ENCODE peak calls at places on chromosomes 16 and 17, in five cellular contexts. One of them, this sample, is unnamed.

GRCh38 chr17:15236281-15237105 is 28.6 kb downstream of the PMP22 start:
- DNase-seq in glutamatergic neuron: no peak
- DNase-seq in natural killer cell treated with Interleukin-12 subunit alpha and Interleukin-12 subunit beta and Interleukin-15 and Interleukin-18, amount 100 ng/mL, for 72 hours: no peak
- DNase-seq in effector memory CD4-positive, alpha-beta T cell: no peak
- DNase-seq in stimulated activated CD4-positive, alpha-beta T cell treated with anti-CD3 and anti-CD28 coated beads, Interleukin-1b, Interleukin-23, amount 100 ng/mL, for 4 hours: no peak
- DNase-seq in this sample: no peak

GRCh38 chr16:4832698-4833343 is 14.3 kb downstream of the GLYR1 start:
- DNase-seq in glutamatergic neuron: no peak
- DNase-seq in natural killer cell treated with Interleukin-12 subunit alpha and Interleukin-12 subunit beta and Interleukin-15 and Interleukin-18, amount 100 ng/mL, for 72 hours: no peak
- DNase-seq in effector memory CD4-positive, alpha-beta T cell: no peak
- DNase-seq in stimulated activated CD4-positive, alpha-beta T cell treated with anti-CD3 and anti-CD28 coated beads, Interleukin-1b, Interleukin-23, amount 100 ng/mL, for 4 hours: no peak
- DNase-seq in this sample: no peak

GRCh38 chr16:70769761-70770160 is 31.2 kb downstream of the VAC14 start:
- DNase-seq in glutamatergic neuron: no peak
- DNase-seq in natural killer cell treated with Interleukin-12 subunit alpha and Interleukin-12 subunit beta and Interleukin-15 and Interleukin-18, amount 100 ng/mL, for 72 hours: no peak
- DNase-seq in effector memory CD4-positive, alpha-beta T cell: no peak
- DNase-seq in stimulated activated CD4-positive, alpha-beta T cell treated with anti-CD3 and anti-CD28 coated beads, Interleukin-1b, Interleukin-23, amount 100 ng/mL, for 4 hours: no peak
- DNase-seq in this sample: no peak

GRCh38 chr16:3468501-3468900 is 25.0 kb downstream of the NAA60 start:
- DNase-seq in glutamatergic neuron: no peak
- DNase-seq in natural killer cell treated with Interleukin-12 subunit alpha and Interleukin-12 subunit beta and Interleukin-15 and Interleukin-18, amount 100 ng/mL, for 72 hours: no peak
- DNase-seq in effector memory CD4-positive, alpha-beta T cell: no peak
- DNase-seq in stimulated activated CD4-positive, alpha-beta T cell treated with anti-CD3 and anti-CD28 coated beads, Interleukin-1b, Interleukin-23, amount 100 ng/mL, for 4 hours: no peak
- DNase-seq in this sample: no peak

GRCh38 chr16:80369559-80369958 is 171.2 kb upstream of the DYNLRB2 start:
- DNase-seq in glutamatergic neuron: peak
- DNase-seq in natural killer cell treated with Interleukin-12 subunit alpha and Interleukin-12 subunit beta and Interleukin-15 and Interleukin-18, amount 100 ng/mL, for 72 hours: no peak
- DNase-seq in effector memory CD4-positive, alpha-beta T cell: no peak
- DNase-seq in stimulated activated CD4-positive, alpha-beta T cell treated with anti-CD3 and anti-CD28 coated beads, Interleukin-1b, Interleukin-23, amount 100 ng/mL, for 4 hours: no peak
- DNase-seq in this sample: no peak

GRCh38 chr17:50559674-50560184 is 786 bp upstream of the CACNA1G start:
- DNase-seq in glutamatergic neuron: peak
- DNase-seq in natural killer cell treated with Interleukin-12 subunit alpha and Interleukin-12 subunit beta and Interleukin-15 and Interleukin-18, amount 100 ng/mL, for 72 hours: no peak
- DNase-seq in effector memory CD4-positive, alpha-beta T cell: peak
- DNase-seq in stimulated activated CD4-positive, alpha-beta T cell treated with anti-CD3 and anti-CD28 coated beads, Interleukin-1b, Interleukin-23, amount 100 ng/mL, for 4 hours: no peak
- DNase-seq in this sample: no peak

GRCh38 chr17:53626286-53626685 is 196.4 kb upstream of the KIF2B start:
- DNase-seq in glutamatergic neuron: no peak
- DNase-seq in natural killer cell treated with Interleukin-12 subunit alpha and Interleukin-12 subunit beta and Interleukin-15 and Interleukin-18, amount 100 ng/mL, for 72 hours: no peak
- DNase-seq in effector memory CD4-positive, alpha-beta T cell: no peak
- DNase-seq in stimulated activated CD4-positive, alpha-beta T cell treated with anti-CD3 and anti-CD28 coated beads, Interleukin-1b, Interleukin-23, amount 100 ng/mL, for 4 hours: no peak
- DNase-seq in this sample: no peak

GRCh38 chr16:85399583-85400284 is 213.4 kb upstream of the GSE1 start:
- DNase-seq in glutamatergic neuron: peak
- DNase-seq in natural killer cell treated with Interleukin-12 subunit alpha and Interleukin-12 subunit beta and Interleukin-15 and Interleukin-18, amount 100 ng/mL, for 72 hours: peak
- DNase-seq in effector memory CD4-positive, alpha-beta T cell: no peak
- DNase-seq in stimulated activated CD4-positive, alpha-beta T cell treated with anti-CD3 and anti-CD28 coated beads, Interleukin-1b, Interleukin-23, amount 100 ng/mL, for 4 hours: no peak
- DNase-seq in this sample: no peak

GRCh38 chr17:27631409-27631755 is 394 bp downstream of the LGALS9 start:
- DNase-seq in glutamatergic neuron: no peak
- DNase-seq in natural killer cell treated with Interleukin-12 subunit alpha and Interleukin-12 subunit beta and Interleukin-15 and Interleukin-18, amount 100 ng/mL, for 72 hours: no peak
- DNase-seq in effector memory CD4-positive, alpha-beta T cell: no peak
- DNase-seq in stimulated activated CD4-positive, alpha-beta T cell treated with anti-CD3 and anti-CD28 coated beads, Interleukin-1b, Interleukin-23, amount 100 ng/mL, for 4 hours: no peak
- DNase-seq in this sample: peak

GRCh38 chr17:76368545-76368944 is 14.8 kb upstream of the PRPSAP1 start:
- DNase-seq in glutamatergic neuron: no peak
- DNase-seq in natural killer cell treated with Interleukin-12 subunit alpha and Interleukin-12 subunit beta and Interleukin-15 and Interleukin-18, amount 100 ng/mL, for 72 hours: no peak
- DNase-seq in effector memory CD4-positive, alpha-beta T cell: no peak
- DNase-seq in stimulated activated CD4-positive, alpha-beta T cell treated with anti-CD3 and anti-CD28 coated beads, Interleukin-1b, Interleukin-23, amount 100 ng/mL, for 4 hours: no peak
- DNase-seq in this sample: no peak

GRCh38 chr16:69936252-69936651 is 14.9 kb upstream of the CLEC18A start:
- DNase-seq in glutamatergic neuron: no peak
- DNase-seq in natural killer cell treated with Interleukin-12 subunit alpha and Interleukin-12 subunit beta and Interleukin-15 and Interleukin-18, amount 100 ng/mL, for 72 hours: no peak
- DNase-seq in effector memory CD4-positive, alpha-beta T cell: no peak
- DNase-seq in stimulated activated CD4-positive, alpha-beta T cell treated with anti-CD3 and anti-CD28 coated beads, Interleukin-1b, Interleukin-23, amount 100 ng/mL, for 4 hours: no peak
- DNase-seq in this sample: no peak

GRCh38 chr17:37818689-37819088 is 73.8 kb upstream of the HNF1B start:
- DNase-seq in glutamatergic neuron: no peak
- DNase-seq in natural killer cell treated with Interleukin-12 subunit alpha and Interleukin-12 subunit beta and Interleukin-15 and Interleukin-18, amount 100 ng/mL, for 72 hours: no peak
- DNase-seq in effector memory CD4-positive, alpha-beta T cell: no peak
- DNase-seq in stimulated activated CD4-positive, alpha-beta T cell treated with anti-CD3 and anti-CD28 coated beads, Interleukin-1b, Interleukin-23, amount 100 ng/mL, for 4 hours: no peak
- DNase-seq in this sample: no peak

GRCh38 chr17:63698886-63699637 is 863 bp downstream of the LIMD2 start:
- DNase-seq in glutamatergic neuron: peak
- DNase-seq in natural killer cell treated with Interleukin-12 subunit alpha and Interleukin-12 subunit beta and Interleukin-15 and Interleukin-18, amount 100 ng/mL, for 72 hours: peak
- DNase-seq in effector memory CD4-positive, alpha-beta T cell: peak
- DNase-seq in stimulated activated CD4-positive, alpha-beta T cell treated with anti-CD3 and anti-CD28 coated beads, Interleukin-1b, Interleukin-23, amount 100 ng/mL, for 4 hours: peak
- DNase-seq in this sample: peak

GRCh38 chr17:66676421-66676820 is 158.5 kb upstream of the CACNG5 start:
- DNase-seq in glutamatergic neuron: no peak
- DNase-seq in natural killer cell treated with Interleukin-12 subunit alpha and Interleukin-12 subunit beta and Interleukin-15 and Interleukin-18, amount 100 ng/mL, for 72 hours: no peak
- DNase-seq in effector memory CD4-positive, alpha-beta T cell: no peak
- DNase-seq in stimulated activated CD4-positive, alpha-beta T cell treated with anti-CD3 and anti-CD28 coated beads, Interleukin-1b, Interleukin-23, amount 100 ng/mL, for 4 hours: no peak
- DNase-seq in this sample: no peak

GRCh38 chr17:81160747-81161453 is 4.4 kb upstream of the PVALEF start:
- DNase-seq in glutamatergic neuron: peak
- DNase-seq in natural killer cell treated with Interleukin-12 subunit alpha and Interleukin-12 subunit beta and Interleukin-15 and Interleukin-18, amount 100 ng/mL, for 72 hours: no peak
- DNase-seq in effector memory CD4-positive, alpha-beta T cell: no peak
- DNase-seq in stimulated activated CD4-positive, alpha-beta T cell treated with anti-CD3 and anti-CD28 coated beads, Interleukin-1b, Interleukin-23, amount 100 ng/mL, for 4 hours: no peak
- DNase-seq in this sample: no peak

GRCh38 chr17:81025756-81026155 is 9.2 kb upstream of the BAIAP2 start:
- DNase-seq in glutamatergic neuron: no peak
- DNase-seq in natural killer cell treated with Interleukin-12 subunit alpha and Interleukin-12 subunit beta and Interleukin-15 and Interleukin-18, amount 100 ng/mL, for 72 hours: no peak
- DNase-seq in effector memory CD4-positive, alpha-beta T cell: no peak
- DNase-seq in stimulated activated CD4-positive, alpha-beta T cell treated with anti-CD3 and anti-CD28 coated beads, Interleukin-1b, Interleukin-23, amount 100 ng/mL, for 4 hours: no peak
- DNase-seq in this sample: no peak

GRCh38 chr17:222172-222571 is 40.7 kb upstream of the DOC2B start:
- DNase-seq in glutamatergic neuron: no peak
- DNase-seq in natural killer cell treated with Interleukin-12 subunit alpha and Interleukin-12 subunit beta and Interleukin-15 and Interleukin-18, amount 100 ng/mL, for 72 hours: peak
- DNase-seq in effector memory CD4-positive, alpha-beta T cell: no peak
- DNase-seq in stimulated activated CD4-positive, alpha-beta T cell treated with anti-CD3 and anti-CD28 coated beads, Interleukin-1b, Interleukin-23, amount 100 ng/mL, for 4 hours: no peak
- DNase-seq in this sample: no peak

GRCh38 chr17:4152471-4152870 is 9.5 kb downstream of the CYB5D2 start:
- DNase-seq in glutamatergic neuron: no peak
- DNase-seq in natural killer cell treated with Interleukin-12 subunit alpha and Interleukin-12 subunit beta and Interleukin-15 and Interleukin-18, amount 100 ng/mL, for 72 hours: no peak
- DNase-seq in effector memory CD4-positive, alpha-beta T cell: no peak
- DNase-seq in stimulated activated CD4-positive, alpha-beta T cell treated with anti-CD3 and anti-CD28 coated beads, Interleukin-1b, Interleukin-23, amount 100 ng/mL, for 4 hours: no peak
- DNase-seq in this sample: no peak

GRCh38 chr17:66855204-66855603 is 20.3 kb downstream of the CACNG5 start:
- DNase-seq in glutamatergic neuron: no peak
- DNase-seq in natural killer cell treated with Interleukin-12 subunit alpha and Interleukin-12 subunit beta and Interleukin-15 and Interleukin-18, amount 100 ng/mL, for 72 hours: no peak
- DNase-seq in effector memory CD4-positive, alpha-beta T cell: peak
- DNase-seq in stimulated activated CD4-positive, alpha-beta T cell treated with anti-CD3 and anti-CD28 coated beads, Interleukin-1b, Interleukin-23, amount 100 ng/mL, for 4 hours: peak
- DNase-seq in this sample: no peak

GRCh38 chr16:879461-879861 is 78.9 kb upstream of the GNG13 start:
- DNase-seq in glutamatergic neuron: peak
- DNase-seq in natural killer cell treated with Interleukin-12 subunit alpha and Interleukin-12 subunit beta and Interleukin-15 and Interleukin-18, amount 100 ng/mL, for 72 hours: no peak
- DNase-seq in effector memory CD4-positive, alpha-beta T cell: no peak
- DNase-seq in stimulated activated CD4-positive, alpha-beta T cell treated with anti-CD3 and anti-CD28 coated beads, Interleukin-1b, Interleukin-23, amount 100 ng/mL, for 4 hours: no peak
- DNase-seq in this sample: no peak

GRCh38 chr17:45106582-45106981 is 25.7 kb downstream of the PLCD3 start:
- DNase-seq in glutamatergic neuron: no peak
- DNase-seq in natural killer cell treated with Interleukin-12 subunit alpha and Interleukin-12 subunit beta and Interleukin-15 and Interleukin-18, amount 100 ng/mL, for 72 hours: no peak
- DNase-seq in effector memory CD4-positive, alpha-beta T cell: no peak
- DNase-seq in stimulated activated CD4-positive, alpha-beta T cell treated with anti-CD3 and anti-CD28 coated beads, Interleukin-1b, Interleukin-23, amount 100 ng/mL, for 4 hours: no peak
- DNase-seq in this sample: no peak

GRCh38 chr17:75406222-75406615 is 741 bp upstream of the GRB2 start:
- DNase-seq in glutamatergic neuron: no peak
- DNase-seq in natural killer cell treated with Interleukin-12 subunit alpha and Interleukin-12 subunit beta and Interleukin-15 and Interleukin-18, amount 100 ng/mL, for 72 hours: no peak
- DNase-seq in effector memory CD4-positive, alpha-beta T cell: no peak
- DNase-seq in stimulated activated CD4-positive, alpha-beta T cell treated with anti-CD3 and anti-CD28 coated beads, Interleukin-1b, Interleukin-23, amount 100 ng/mL, for 4 hours: no peak
- DNase-seq in this sample: no peak

GRCh38 chr16:35753559-35754390 is 2294.4 kb downstream of the TP53TG3F start:
- DNase-seq in glutamatergic neuron: no peak
- DNase-seq in natural killer cell treated with Interleukin-12 subunit alpha and Interleukin-12 subunit beta and Interleukin-15 and Interleukin-18, amount 100 ng/mL, for 72 hours: no peak
- DNase-seq in effector memory CD4-positive, alpha-beta T cell: no peak
- DNase-seq in stimulated activated CD4-positive, alpha-beta T cell treated with anti-CD3 and anti-CD28 coated beads, Interleukin-1b, Interleukin-23, amount 100 ng/mL, for 4 hours: no peak
- DNase-seq in this sample: no peak

GRCh38 chr17:41710472-41711090 is 1.6 kb upstream of the GAST start:
- DNase-seq in glutamatergic neuron: peak
- DNase-seq in natural killer cell treated with Interleukin-12 subunit alpha and Interleukin-12 subunit beta and Interleukin-15 and Interleukin-18, amount 100 ng/mL, for 72 hours: no peak
- DNase-seq in effector memory CD4-positive, alpha-beta T cell: no peak
- DNase-seq in stimulated activated CD4-positive, alpha-beta T cell treated with anti-CD3 and anti-CD28 coated beads, Interleukin-1b, Interleukin-23, amount 100 ng/mL, for 4 hours: no peak
- DNase-seq in this sample: no peak

GRCh38 chr16:25140459-25140858 is 28.9 kb downstream of the LCMT1 start:
- DNase-seq in glutamatergic neuron: no peak
- DNase-seq in natural killer cell treated with Interleukin-12 subunit alpha and Interleukin-12 subunit beta and Interleukin-15 and Interleukin-18, amount 100 ng/mL, for 72 hours: no peak
- DNase-seq in effector memory CD4-positive, alpha-beta T cell: no peak
- DNase-seq in stimulated activated CD4-positive, alpha-beta T cell treated with anti-CD3 and anti-CD28 coated beads, Interleukin-1b, Interleukin-23, amount 100 ng/mL, for 4 hours: no peak
- DNase-seq in this sample: no peak

GRCh38 chr17:66416207-66416940 is 114.0 kb downstream of the PRKCA start:
- DNase-seq in glutamatergic neuron: no peak
- DNase-seq in natural killer cell treated with Interleukin-12 subunit alpha and Interleukin-12 subunit beta and Interleukin-15 and Interleukin-18, amount 100 ng/mL, for 72 hours: no peak
- DNase-seq in effector memory CD4-positive, alpha-beta T cell: no peak
- DNase-seq in stimulated activated CD4-positive, alpha-beta T cell treated with anti-CD3 and anti-CD28 coated beads, Interleukin-1b, Interleukin-23, amount 100 ng/mL, for 4 hours: no peak
- DNase-seq in this sample: no peak

GRCh38 chr17:74768069-74768762 is 7.9 kb downstream of the NAT9 start:
- DNase-seq in glutamatergic neuron: no peak
- DNase-seq in natural killer cell treated with Interleukin-12 subunit alpha and Interleukin-12 subunit beta and Interleukin-15 and Interleukin-18, amount 100 ng/mL, for 72 hours: no peak
- DNase-seq in effector memory CD4-positive, alpha-beta T cell: no peak
- DNase-seq in stimulated activated CD4-positive, alpha-beta T cell treated with anti-CD3 and anti-CD28 coated beads, Interleukin-1b, Interleukin-23, amount 100 ng/mL, for 4 hours: no peak
- DNase-seq in this sample: no peak

GRCh38 chr17:82076785-82077591 is 11.4 kb upstream of the DUS1L start:
- DNase-seq in glutamatergic neuron: peak
- DNase-seq in natural killer cell treated with Interleukin-12 subunit alpha and Interleukin-12 subunit beta and Interleukin-15 and Interleukin-18, amount 100 ng/mL, for 72 hours: no peak
- DNase-seq in effector memory CD4-positive, alpha-beta T cell: no peak
- DNase-seq in stimulated activated CD4-positive, alpha-beta T cell treated with anti-CD3 and anti-CD28 coated beads, Interleukin-1b, Interleukin-23, amount 100 ng/mL, for 4 hours: no peak
- DNase-seq in this sample: no peak

GRCh38 chr17:29593546-29594440 is 861 bp downstream of the ANKRD13B start:
- DNase-seq in glutamatergic neuron: peak
- DNase-seq in natural killer cell treated with Interleukin-12 subunit alpha and Interleukin-12 subunit beta and Interleukin-15 and Interleukin-18, amount 100 ng/mL, for 72 hours: no peak
- DNase-seq in effector memory CD4-positive, alpha-beta T cell: no peak
- DNase-seq in stimulated activated CD4-positive, alpha-beta T cell treated with anti-CD3 and anti-CD28 coated beads, Interleukin-1b, Interleukin-23, amount 100 ng/mL, for 4 hours: no peak
- DNase-seq in this sample: no peak

GRCh38 chr17:43832976-43833829 is at the start of gene MPP3:
- DNase-seq in glutamatergic neuron: peak
- DNase-seq in natural killer cell treated with Interleukin-12 subunit alpha and Interleukin-12 subunit beta and Interleukin-15 and Interleukin-18, amount 100 ng/mL, for 72 hours: no peak
- DNase-seq in effector memory CD4-positive, alpha-beta T cell: peak
- DNase-seq in stimulated activated CD4-positive, alpha-beta T cell treated with anti-CD3 and anti-CD28 coated beads, Interleukin-1b, Interleukin-23, amount 100 ng/mL, for 4 hours: peak
- DNase-seq in this sample: peak

GRCh38 chr16:50593410-50594139 is 45.4 kb downstream of the NKD1 start:
- DNase-seq in glutamatergic neuron: peak
- DNase-seq in natural killer cell treated with Interleukin-12 subunit alpha and Interleukin-12 subunit beta and Interleukin-15 and Interleukin-18, amount 100 ng/mL, for 72 hours: no peak
- DNase-seq in effector memory CD4-positive, alpha-beta T cell: no peak
- DNase-seq in stimulated activated CD4-positive, alpha-beta T cell treated with anti-CD3 and anti-CD28 coated beads, Interleukin-1b, Interleukin-23, amount 100 ng/mL, for 4 hours: no peak
- DNase-seq in this sample: no peak

GRCh38 chr17:47946929-47947397 is 5.6 kb downstream of the PNPO start:
- DNase-seq in glutamatergic neuron: peak
- DNase-seq in natural killer cell treated with Interleukin-12 subunit alpha and Interleukin-12 subunit beta and Interleukin-15 and Interleukin-18, amount 100 ng/mL, for 72 hours: no peak
- DNase-seq in effector memory CD4-positive, alpha-beta T cell: peak
- DNase-seq in stimulated activated CD4-positive, alpha-beta T cell treated with anti-CD3 and anti-CD28 coated beads, Interleukin-1b, Interleukin-23, amount 100 ng/mL, for 4 hours: peak
- DNase-seq in this sample: peak